ENCODE peak calls at places on chromosomes 6 and 20, in eight cellular contexts. One of them, this sample, is unnamed.

GRCh38 chr20:16709017-16709416 is 20.8 kb upstream of the SNRPB2 start:
- DNase-seq in HCEC 1CT: no peak
- DNase-seq in progenitor cell of endocrine pancreas: no peak
- DNase-seq in heart left ventricle: no peak
- DNase-seq in nephron progenitor cell: no peak
- DNase-seq in frontal cortex: no peak
- DNase-seq in SK-N-SH: no peak
- DNase-seq in HuH-7.5: no peak
- DNase-seq in this sample: no peak

GRCh38 chr6:6217838-6218237 is 102.6 kb downstream of the F13A1 start:
- DNase-seq in HCEC 1CT: no peak
- DNase-seq in progenitor cell of endocrine pancreas: no peak
- DNase-seq in heart left ventricle: no peak
- DNase-seq in nephron progenitor cell: no peak
- DNase-seq in frontal cortex: no peak
- DNase-seq in SK-N-SH: no peak
- DNase-seq in HuH-7.5: no peak
- DNase-seq in this sample: no peak

GRCh38 chr6:142845624-142846458 is 99.1 kb downstream of the HIVEP2 start:
- DNase-seq in HCEC 1CT: peak
- DNase-seq in progenitor cell of endocrine pancreas: no peak
- DNase-seq in heart left ventricle: peak
- DNase-seq in nephron progenitor cell: peak
- DNase-seq in frontal cortex: no peak
- DNase-seq in SK-N-SH: peak
- DNase-seq in HuH-7.5: peak
- DNase-seq in this sample: peak

GRCh38 chr6:93412452-93412851 is 6.9 kb downstream of the EPHA7 start:
- DNase-seq in HCEC 1CT: no peak
- DNase-seq in progenitor cell of endocrine pancreas: no peak
- DNase-seq in heart left ventricle: no peak
- DNase-seq in nephron progenitor cell: no peak
- DNase-seq in frontal cortex: no peak
- DNase-seq in SK-N-SH: no peak
- DNase-seq in HuH-7.5: no peak
- DNase-seq in this sample: no peak

GRCh38 chr20:8388146-8388545 is 256.1 kb downstream of the PLCB1 start:
- DNase-seq in HCEC 1CT: peak
- DNase-seq in progenitor cell of endocrine pancreas: no peak
- DNase-seq in heart left ventricle: no peak
- DNase-seq in nephron progenitor cell: no peak
- DNase-seq in frontal cortex: no peak
- DNase-seq in SK-N-SH: no peak
- DNase-seq in HuH-7.5: no peak
- DNase-seq in this sample: peak

GRCh38 chr20:54477556-54477955 is 2.2 kb downstream of the DOK5 start:
- DNase-seq in HCEC 1CT: no peak
- DNase-seq in progenitor cell of endocrine pancreas: no peak
- DNase-seq in heart left ventricle: no peak
- DNase-seq in nephron progenitor cell: no peak
- DNase-seq in frontal cortex: no peak
- DNase-seq in SK-N-SH: no peak
- DNase-seq in HuH-7.5: no peak
- DNase-seq in this sample: no peak

GRCh38 chr20:44129996-44130718 is 56.8 kb downstream of the JPH2 start:
- DNase-seq in HCEC 1CT: no peak
- DNase-seq in progenitor cell of endocrine pancreas: no peak
- DNase-seq in heart left ventricle: no peak
- DNase-seq in nephron progenitor cell: no peak
- DNase-seq in frontal cortex: no peak
- DNase-seq in SK-N-SH: no peak
- DNase-seq in HuH-7.5: no peak
- DNase-seq in this sample: no peak

GRCh38 chr6:43267619-43268347 is 24.5 kb downstream of the TTBK1 start:
- DNase-seq in HCEC 1CT: no peak
- DNase-seq in progenitor cell of endocrine pancreas: no peak
- DNase-seq in heart left ventricle: no peak
- DNase-seq in nephron progenitor cell: no peak
- DNase-seq in frontal cortex: no peak
- DNase-seq in SK-N-SH: no peak
- DNase-seq in HuH-7.5: peak
- DNase-seq in this sample: no peak

GRCh38 chr6:139457482-139457881 is 83.0 kb upstream of the CITED2 start:
- DNase-seq in HCEC 1CT: no peak
- DNase-seq in progenitor cell of endocrine pancreas: no peak
- DNase-seq in heart left ventricle: no peak
- DNase-seq in nephron progenitor cell: no peak
- DNase-seq in frontal cortex: no peak
- DNase-seq in SK-N-SH: no peak
- DNase-seq in HuH-7.5: no peak
- DNase-seq in this sample: no peak

GRCh38 chr6:140174509-140174908 is 800.1 kb upstream of the CITED2 start:
- DNase-seq in HCEC 1CT: peak
- DNase-seq in progenitor cell of endocrine pancreas: no peak
- DNase-seq in heart left ventricle: no peak
- DNase-seq in nephron progenitor cell: no peak
- DNase-seq in frontal cortex: no peak
- DNase-seq in SK-N-SH: no peak
- DNase-seq in HuH-7.5: no peak
- DNase-seq in this sample: no peak

GRCh38 chr20:37994512-37994911 is 38.7 kb downstream of the TTI1 start:
- DNase-seq in HCEC 1CT: peak
- DNase-seq in progenitor cell of endocrine pancreas: no peak
- DNase-seq in heart left ventricle: no peak
- DNase-seq in nephron progenitor cell: no peak
- DNase-seq in frontal cortex: no peak
- DNase-seq in SK-N-SH: no peak
- DNase-seq in HuH-7.5: no peak
- DNase-seq in this sample: no peak

GRCh38 chr6:54891536-54891935 is 45.0 kb downstream of the FAM83B start:
- DNase-seq in HCEC 1CT: no peak
- DNase-seq in progenitor cell of endocrine pancreas: no peak
- DNase-seq in heart left ventricle: no peak
- DNase-seq in nephron progenitor cell: no peak
- DNase-seq in frontal cortex: no peak
- DNase-seq in SK-N-SH: no peak
- DNase-seq in HuH-7.5: no peak
- DNase-seq in this sample: no peak